ENCODE peak calls at places on chromosomes 16 and 17, in nine cellular contexts. N, T, R, G, M, A, J, B and P are unnamed samples.

GRCh38 chr16:66481081-66481942 is 54.2 kb downstream of the BEAN1 start:
- DNase-seq in R (no peak), T (no peak), N (no peak), M (no peak), B (no peak), J (no peak), G (no peak), A (no peak), P (no peak)

GRCh38 chr17:17751489-17751995 is 70.3 kb downstream of the RAI1 start:
- DNase-seq in A (no peak), J (no peak), B (no peak), G (no peak), R (no peak), N (no peak), T (peak), M (no peak), P (no peak)

GRCh38 chr16:11674001-11674817 is 6.0 kb downstream of the SNN start:
- DNase-seq in R (no peak), M (no peak), G (no peak), A (peak), N (no peak), B (no peak), J (no peak), T (no peak), P (no peak)

GRCh38 chr16:68351463-68351862 is 40.6 kb downstream of the PRMT7 start:
- DNase-seq in A (no peak), G (no peak), J (no peak), M (no peak), R (no peak), B (no peak), N (no peak), T (no peak), P (no peak)

GRCh38 chr17:51860934-51861561 is 297.5 kb downstream of the CA10 start:
- DNase-seq in J (no peak), R (peak), B (no peak), G (no peak), M (peak), T (no peak), N (no peak), A (peak), P (no peak)

GRCh38 chr17:7814969-7815368 is 19.0 kb upstream of the KDM6B start:
- DNase-seq in T (no peak), J (no peak), R (no peak), M (no peak), N (no peak), G (no peak), A (no peak), B (no peak), P (no peak)

GRCh38 chr16:82841108-82841507 is 214.3 kb downstream of the CDH13 start:
- DNase-seq in B (no peak), R (no peak), M (no peak), G (no peak), N (no peak), A (no peak), T (no peak), J (no peak), P (no peak)

GRCh38 chr17:41284043-41284442 is 8.5 kb downstream of the KRTAP9-7 start:
- DNase-seq in G (no peak), T (no peak), R (no peak), A (no peak), B (no peak), J (no peak), N (peak), M (no peak), P (no peak)

GRCh38 chr16:19735074-19735867 is 17.2 kb downstream of the IQCK start:
- DNase-seq in M (no peak), A (no peak), B (no peak), J (no peak), G (no peak), N (no peak), R (peak), T (no peak), P (no peak)

GRCh38 chr17:31629696-31630470 is 229.2 kb downstream of the COPRS start:
- DNase-seq in N (peak), J (no peak), M (no peak), A (no peak), B (no peak), R (no peak), G (no peak), T (no peak), P (no peak)

GRCh38 chr16:27468941-27469531 is 67.1 kb downstream of the IL21R start:
- DNase-seq in A (no peak), B (no peak), T (no peak), J (no peak), M (no peak), N (no peak), R (no peak), G (no peak), P (no peak)

GRCh38 chr16:89210904-89211515 is 6.5 kb upstream of the ZNF778 start:
- DNase-seq in A (no peak), M (no peak), N (peak), G (no peak), T (no peak), J (no peak), B (no peak), R (no peak), P (no peak)

GRCh38 chr17:42525221-42525620 is 10.8 kb upstream of the NAGLU start:
- DNase-seq in A (no peak), J (no peak), B (no peak), T (no peak), R (no peak), N (no peak), M (no peak), G (no peak), P (no peak)